ENCODE peak calls at places on chromosomes 2 and 18, in ten cellular contexts. D, U, W, E, S, B, X, O, K and C are unnamed samples.

GRCh38 chr2:232988444-232988843 is 24.6 kb downstream of the NGEF start:
- DNase-seq in D (no peak), U (peak), W (no peak), E (no peak), S (peak), B (peak), X (peak), O (no peak), K (peak), C (peak)

GRCh38 chr2:143716527-143716926 is 587.3 kb downstream of the ARHGAP15 start:
- DNase-seq in D (no peak), U (no peak), W (no peak), E (no peak), S (no peak), B (no peak), X (no peak), O (no peak), K (no peak), C (no peak)

GRCh38 chr2:154978710-154979109 is 280.2 kb downstream of the KCNJ3 start:
- DNase-seq in D (no peak), U (no peak), W (no peak), E (no peak), S (no peak), B (no peak), X (no peak), O (no peak), K (no peak), C (no peak)

GRCh38 chr2:23712756-23713151 is 214.2 kb downstream of the ATAD2B start:
- DNase-seq in D (peak), U (no peak), W (no peak), E (no peak), S (no peak), B (no peak), X (no peak), O (no peak), K (no peak), C (no peak)

GRCh38 chr2:210225461-210225798 is 183 bp upstream of the ACADL start:
- DNase-seq in D (no peak), U (no peak), W (no peak), E (no peak), S (peak), B (peak), X (no peak), O (no peak), K (no peak), C (no peak)

GRCh38 chr18:39835303-39836030 is 2119.6 kb upstream of the PIK3C3 start:
- DNase-seq in D (no peak), U (no peak), W (no peak), E (no peak), S (peak), B (peak), X (no peak), O (no peak), K (peak), C (no peak)

GRCh38 chr2:205865794-205866490 is 183.6 kb downstream of the NRP2 start:
- DNase-seq in D (no peak), U (no peak), W (no peak), E (no peak), S (no peak), B (peak), X (no peak), O (no peak), K (peak), C (no peak)

GRCh38 chr2:44768438-44769236 is 172.9 kb upstream of the SIX3 start:
- DNase-seq in D (peak), U (no peak), W (no peak), E (no peak), S (no peak), B (no peak), X (no peak), O (no peak), K (no peak), C (no peak)

GRCh38 chr2:140586379-140586778 is 1544.4 kb downstream of the LRP1B start:
- DNase-seq in D (peak), U (no peak), W (no peak), E (no peak), S (peak), B (peak), X (no peak), O (peak), K (peak), C (no peak)

GRCh38 chr2:241563031-241563507 is 4.5 kb downstream of the BOK start:
- DNase-seq in D (peak), U (no peak), W (peak), E (no peak), S (no peak), B (no peak), X (peak), O (no peak), K (no peak), C (peak)

GRCh38 chr2:227308784-227309183 is 16.3 kb upstream of the MFF start:
- DNase-seq in D (no peak), U (no peak), W (no peak), E (no peak), S (no peak), B (no peak), X (no peak), O (no peak), K (peak), C (no peak)

GRCh38 chr2:220241423-220241822 is 614.0 kb downstream of the SLC4A3 start:
- DNase-seq in D (no peak), U (no peak), W (no peak), E (no peak), S (no peak), B (peak), X (no peak), O (no peak), K (no peak), C (no peak)

GRCh38 chr18:9994701-9995100 is 80.9 kb downstream of the VAPA start:
- DNase-seq in D (no peak), U (no peak), W (no peak), E (no peak), S (no peak), B (no peak), X (no peak), O (no peak), K (no peak), C (no peak)

DNA sequence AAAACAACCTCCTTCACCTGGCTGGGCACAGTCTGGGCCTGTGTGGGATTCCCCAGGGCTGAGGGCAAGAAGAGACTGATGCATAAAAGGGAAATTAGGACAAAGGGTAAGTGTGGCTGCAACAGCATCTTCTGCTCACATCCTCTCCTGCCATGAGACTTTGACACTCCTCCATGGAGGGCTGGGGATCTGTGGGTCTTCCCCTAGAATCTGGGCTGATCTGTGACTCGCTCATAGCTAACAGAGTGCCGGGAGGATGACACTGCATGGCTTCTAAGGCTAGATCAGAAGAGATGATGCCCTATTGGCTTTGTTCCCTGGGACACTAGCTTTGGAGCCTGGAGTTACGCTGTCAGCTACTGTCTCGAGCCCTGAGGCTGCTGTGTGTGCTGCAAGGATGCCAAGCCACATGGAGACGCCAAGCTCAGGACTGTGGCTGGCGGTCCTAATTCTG is 24.3 kb downstream of the MOCOS start:
- DNase-seq in D (no peak), U (no peak), W (no peak), E (no peak), S (no peak), B (peak), X (no peak), O (no peak), K (peak), C (no peak)
- TF ChIP-seq CTCF in D (no peak), U (no peak), W (no peak), E (no peak), S (no peak), B (no peak), X (no peak), O (no peak), K (no peak), C (no peak)

DNA sequence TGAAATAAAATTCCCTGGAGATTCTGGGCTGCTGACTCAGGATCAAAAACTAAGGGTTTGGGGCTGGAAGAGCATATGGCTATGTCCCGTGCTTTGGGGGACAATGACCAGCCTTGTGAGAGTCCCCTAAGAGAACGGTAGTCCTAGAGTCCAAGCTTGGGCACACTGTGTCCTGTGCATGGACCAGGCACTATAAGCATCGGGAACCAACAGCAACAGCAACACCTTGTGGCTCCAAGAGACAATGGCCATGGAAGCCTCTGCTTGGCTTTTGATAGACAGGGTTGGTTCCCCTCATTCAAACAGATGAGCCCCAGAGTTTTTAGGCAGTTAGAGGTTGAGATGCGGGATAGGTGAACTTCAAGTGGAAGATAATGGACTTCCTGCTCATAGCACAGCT is 294.4 kb upstream of the CHAC2 start:
- DNase-seq in D (peak), U (no peak), W (no peak), E (no peak), S (no peak), B (no peak), X (no peak), O (no peak), K (no peak), C (no peak)
- TF ChIP-seq CTCF in D (peak), U (peak), W (peak), E (no peak), S (peak), B (no peak), X (no peak), O (no peak), K (peak), C (peak)

GRCh38 chr2:198900141-198900540 is 557.6 kb downstream of the SATB2 start:
- DNase-seq in D (no peak), U (no peak), W (no peak), E (no peak), S (no peak), B (no peak), X (no peak), O (no peak), K (no peak), C (no peak)

GRCh38 chr2:198905881-198906612 is 551.7 kb downstream of the SATB2 start:
- DNase-seq in D (no peak), U (no peak), W (no peak), E (no peak), S (no peak), B (no peak), X (no peak), O (no peak), K (no peak), C (no peak)

GRCh38 chr2:198901894-198902293 is 555.8 kb downstream of the SATB2 start:
- DNase-seq in D (no peak), U (no peak), W (no peak), E (no peak), S (no peak), B (peak), X (no peak), O (no peak), K (no peak), C (no peak)
- TF ChIP-seq CTCF in D (no peak), U (no peak), W (no peak), E (no peak), S (no peak), B (no peak), X (no peak), O (no peak), K (no peak), C (no peak)

GRCh38 chr2:31889044-31889443 is 121.8 kb downstream of the MEMO1 start:
- DNase-seq in D (no peak), U (no peak), W (no peak), E (no peak), S (no peak), B (no peak), X (no peak), O (no peak), K (no peak), C (no peak)

GRCh38 chr2:31888550-31888949 is 122.3 kb downstream of the MEMO1 start:
- DNase-seq in D (no peak), U (no peak), W (no peak), E (no peak), S (no peak), B (no peak), X (no peak), O (no peak), K (no peak), C (no peak)

DNA sequence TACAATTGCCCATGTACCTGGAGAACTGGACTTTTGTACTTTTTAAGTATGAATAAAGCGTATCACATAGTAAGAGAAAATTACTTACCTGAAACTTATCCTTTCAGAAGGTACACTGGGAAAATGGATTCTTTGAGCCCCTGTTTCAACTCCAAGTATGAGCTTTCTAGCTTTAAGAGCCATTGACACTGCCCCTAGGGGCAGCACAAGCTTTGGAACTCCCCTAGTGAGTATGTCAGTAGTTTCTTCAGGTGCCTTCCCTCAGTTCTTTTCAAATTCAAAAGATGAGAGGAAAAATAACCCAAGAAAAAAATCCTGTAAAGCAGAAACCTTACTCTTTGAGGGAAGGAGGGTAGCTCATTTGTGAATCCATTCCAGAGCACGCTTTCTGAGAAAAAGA is 124.1 kb downstream of the MEMO1 start:
- DNase-seq in D (peak), U (no peak), W (no peak), E (no peak), S (no peak), B (peak), X (no peak), O (no peak), K (no peak), C (no peak)
- TF ChIP-seq CTCF in D (peak), U (peak), W (no peak), E (no peak), S (peak), B (peak), X (no peak), O (peak), K (peak), C (peak)